ENCODE peak calls at places on chromosomes 4 and X, in eight cellular contexts. K is upper lobe of left lung; A is mucosa of descending colon; F is tibial nerve; W is psoas muscle; V is CD8-positive, alpha-beta T cell; T is neural progenitor cell; Z is sigmoid colon. I is an unnamed sample.

GRCh38 chr4:30769093-30769492 is 48.9 kb downstream of the PCDH7 start:
- DNase-seq in Z (no peak), K (no peak), A (no peak), V (no peak), T (peak; percentile 10), F (no peak), W (no peak), I (no peak)

GRCh38 chr4:142043509-142043908 is 407.1 kb downstream of the IL15 start:
- DNase-seq in F (no peak), T (no peak), A (no peak), K (no peak), V (no peak), Z (no peak), W (no peak), I (no peak)

GRCh38 chr4:46389301-46389761 is 597 bp downstream of the GABRA2 start:
- DNase-seq in T (peak; percentile 68), F (no peak), W (no peak), Z (no peak), V (no peak), K (no peak), A (peak; percentile 76), I (no peak)

GRCh38 chr4:108544504-108544903 is 75.9 kb upstream of the RPL34 start:
- DNase-seq in V (no peak), F (no peak), W (no peak), T (no peak), Z (no peak), K (no peak), A (no peak), I (no peak)

GRCh38 chrX:82218361-82218760 is 1016.5 kb downstream of the SH3BGRL start:
- DNase-seq in T (peak; percentile 44), W (no peak), V (no peak), F (no peak), A (peak; percentile 0), Z (no peak), K (no peak), I (no peak)

GRCh38 chr4:122205687-122206086 is 53.6 kb downstream of the BLTP1 start:
- DNase-seq in V (no peak), W (no peak), Z (no peak), F (no peak), T (no peak), K (no peak), A (no peak), I (no peak)

GRCh38 chr4:152039085-152039484 is 278.3 kb upstream of the GATB start:
- DNase-seq in W (no peak), F (no peak), T (no peak), A (no peak), Z (no peak), K (no peak), V (no peak), I (no peak)

GRCh38 chr4:74661427-74662171 is 132.7 kb downstream of the BTC start:
- DNase-seq in W (no peak), A (no peak), T (no peak), F (no peak), K (no peak), V (no peak), Z (no peak), I (no peak)

GRCh38 chrX:44705817-44706551 is 137.8 kb upstream of the DUSP21 start:
- DNase-seq in A (no peak), Z (no peak), W (no peak), V (no peak), K (no peak), T (no peak), F (no peak), I (no peak)

GRCh38 chrX:153722704-153723350 is 1.4 kb downstream of the BCAP31 start:
- DNase-seq in Z (no peak), W (no peak), F (no peak), K (peak; percentile 40), T (no peak), V (no peak), A (no peak), I (peak; percentile 71)

GRCh38 chr4:28388471-28388870 is 1527.8 kb downstream of the STIM2 start:
- DNase-seq in Z (no peak), T (no peak), V (no peak), K (no peak), F (no peak), W (no peak), A (no peak), I (no peak)

GRCh38 chrX:7987160-7987992 is 60.2 kb upstream of the PNPLA4 start:
- DNase-seq in K (no peak), A (no peak), W (no peak), T (no peak), V (no peak), F (no peak), Z (no peak), I (no peak)

GRCh38 chr4:2067446-2068197 is 8.5 kb downstream of the NAT8L start:
- DNase-seq in Z (peak; percentile 56), T (no peak), F (no peak), V (no peak), W (peak; percentile 44), K (no peak), A (no peak), I (peak; percentile 60)

GRCh38 chr4:143071351-143071750 is 113.4 kb upstream of the USP38 start:
- DNase-seq in A (no peak), F (no peak), T (no peak), Z (no peak), W (no peak), K (no peak), V (no peak), I (no peak)

GRCh38 chr4:110636231-110636676 is 13.4 kb upstream of the PITX2 start:
- DNase-seq in A (no peak), K (no peak), Z (no peak), V (no peak), T (peak; percentile 73), W (peak; percentile 52), F (no peak), I (no peak)
- H3K4me3 ChIP-seq in A (no peak overlapping the region), K (no peak overlapping the region), Z (no peak overlapping the region), V (no peak overlapping the region), T (peak overlapping the region; percentile 65), W (peak overlapping the region; percentile 84), F (peak overlapping the region; percentile 38), I (no peak overlapping the region)

GRCh38 chr4:53365486-53366300 is at the start of gene SCFD2:
- DNase-seq in A (peak; percentile 99), V (peak; percentile 98), K (peak; percentile 98), Z (peak; percentile 98), F (peak; percentile 98), W (peak; percentile 98), T (peak; percentile 95), I (peak; percentile 97)

GRCh38 chr4:53364624-53365023 is 1.2 kb downstream of the SCFD2 start:
- DNase-seq in T (no peak), K (no peak), F (no peak), Z (no peak), A (no peak), V (no peak), W (no peak), I (no peak)

GRCh38 chr4:53365121-53365485 is 758 bp downstream of the SCFD2 start:
- DNase-seq in F (no peak), T (peak; percentile 37), W (no peak), Z (no peak), K (peak; percentile 23), A (peak; percentile 18), V (no peak), I (no peak)

GRCh38 chr4:53362093-53362492 is 3.8 kb downstream of the SCFD2 start:
- DNase-seq in T (no peak), W (no peak), K (no peak), A (no peak), Z (no peak), F (no peak), V (no peak), I (no peak)

DNA sequence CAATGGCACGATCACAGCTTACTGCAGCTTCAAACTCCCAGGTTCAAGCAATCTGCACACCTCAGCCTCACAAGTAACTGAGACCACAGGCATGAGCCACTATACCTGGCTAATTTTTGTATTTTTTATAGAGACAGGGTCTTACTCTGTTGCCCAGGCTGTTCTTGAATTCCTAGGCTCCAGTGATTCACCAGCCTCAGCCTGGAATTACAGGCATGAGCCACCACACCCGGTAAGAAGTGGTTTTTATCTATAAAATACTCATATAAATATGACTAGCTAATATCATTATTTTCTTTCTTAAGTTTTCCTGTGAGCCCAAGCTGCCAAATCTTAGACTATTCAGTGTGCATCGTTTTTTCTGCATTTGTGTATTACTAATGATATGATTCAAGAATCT is 4.4 kb downstream of the SCFD2 start:
- DNase-seq in V (no peak), F (no peak), K (no peak), A (no peak), T (no peak), W (no peak), Z (no peak), I (no peak)
- H3K4me1 ChIP-seq in V (peaks cover 45% of the 10 kb centered on the region), F (no peaks in the 10 kb centered on the region), K (peaks cover 29% of the 10 kb centered on the region), A (peaks cover 19% of the 10 kb centered on the region), T (peaks cover 8% of the 10 kb centered on the region), W (peaks cover 16% of the 10 kb centered on the region), Z (no peaks in the 10 kb centered on the region), I (peaks cover 22% of the 10 kb centered on the region)

GRCh38 chr4:60088803-60089202 is 1111.3 kb upstream of the ADGRL3 start:
- DNase-seq in T (no peak), Z (no peak), W (no peak), A (no peak), V (no peak), K (no peak), F (no peak), I (no peak)

DNA sequence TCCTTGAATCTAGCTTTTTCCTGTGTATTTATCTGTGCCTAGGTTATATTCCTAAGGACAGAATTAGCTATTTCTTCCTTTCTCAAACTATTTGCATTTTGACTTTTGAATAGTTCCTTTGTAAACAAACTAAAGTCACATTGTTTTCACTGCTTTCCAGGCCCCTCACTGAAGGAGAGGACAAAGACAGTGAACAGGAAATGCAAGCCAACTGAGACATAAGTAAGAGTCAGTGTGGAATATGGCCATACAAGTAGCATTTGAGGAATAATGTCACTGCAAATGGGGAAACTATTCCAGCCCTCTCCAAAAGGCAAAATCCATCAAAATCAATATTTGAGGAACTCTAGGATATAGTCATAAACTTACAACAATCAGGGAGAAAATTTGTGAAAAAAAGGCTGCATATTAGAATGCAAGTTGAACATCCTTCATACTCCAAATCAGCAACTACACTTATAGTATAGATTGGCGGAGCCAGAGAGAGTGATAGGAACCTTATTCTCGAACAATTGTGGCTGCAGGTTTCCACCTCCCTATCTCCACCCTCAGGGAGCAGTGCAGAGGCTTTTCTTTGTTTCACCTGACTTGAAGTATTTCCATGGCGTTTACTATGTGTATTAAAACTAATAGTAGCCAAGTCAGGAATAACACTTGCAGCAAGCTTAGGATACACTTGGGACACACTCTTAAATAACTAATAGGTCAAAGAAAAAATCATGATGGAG is 1110.4 kb upstream of the ADGRL3 start:
- DNase-seq in A (no peak), W (no peak), V (no peak), K (no peak), F (no peak), Z (no peak), T (no peak), I (no peak)
- H3K4me3 ChIP-seq in A (no peak overlapping the region), W (no peak overlapping the region), V (no peak overlapping the region), K (no peak overlapping the region), F (no peak overlapping the region), Z (no peak overlapping the region), T (no peak overlapping the region), I (no peak overlapping the region)

DNA sequence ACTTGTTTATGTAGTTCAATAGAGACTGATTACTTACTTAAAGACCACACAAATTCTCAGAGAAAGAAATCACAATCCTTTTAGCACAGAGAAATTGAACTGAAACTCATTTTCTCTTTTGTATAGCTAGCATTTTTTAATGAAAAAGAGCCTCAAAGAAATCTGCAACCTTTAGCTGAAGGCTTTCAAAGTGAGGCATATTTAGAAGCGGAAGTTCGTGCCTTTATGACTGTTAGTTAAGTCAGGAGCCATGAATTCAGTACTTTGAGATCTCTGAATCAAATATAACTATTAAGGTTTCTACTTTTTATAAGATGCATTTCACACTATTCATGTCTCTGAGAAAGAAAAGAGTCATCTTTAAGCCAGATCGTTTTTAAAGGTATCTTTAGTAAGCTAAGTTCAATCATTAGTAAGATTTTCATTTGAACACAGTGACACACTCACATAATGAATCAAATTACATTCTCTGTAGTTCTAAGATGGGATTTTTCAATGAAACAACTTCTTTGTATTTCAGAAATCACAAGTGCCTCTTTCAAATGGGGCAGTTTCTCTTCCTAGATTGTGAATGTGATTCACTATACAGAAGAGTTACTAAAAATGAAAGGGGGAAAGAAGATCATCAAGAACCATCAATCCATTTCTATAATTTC is 61.4 kb downstream of the SMARCA1 start:
- DNase-seq in A (no peak), W (no peak), Z (no peak), K (no peak), F (no peak), T (no peak), V (no peak), I (no peak)
- H3K4me1 ChIP-seq in A (no peaks in the 10 kb centered on the region), W (no peaks in the 10 kb centered on the region), Z (no peaks in the 10 kb centered on the region), K (no peaks in the 10 kb centered on the region), F (no peaks in the 10 kb centered on the region), T (no peaks in the 10 kb centered on the region), V (no peaks in the 10 kb centered on the region), I (no peaks in the 10 kb centered on the region)